ENCODE peak calls at places on chromosomes 3 and 15, in ten cellular contexts. One of them, this sample, is unnamed.

GRCh38 chr3:32660634-32661033 is 24.4 kb upstream of the CNOT10 start:
- DNase-seq in heart left ventricle: no peak
- DNase-seq in esophagus squamous epithelium: no peak
- DNase-seq in upper lobe of right lung: no peak
- DNase-seq in Calu3: no peak
- DNase-seq in heart right ventricle: no peak
- DNase-seq in neural progenitor cell: no peak
- DNase-seq in neural crest cell: no peak
- DNase-seq in brain microvascular endothelial cell: no peak
- DNase-seq in nephron progenitor cell: no peak
- DNase-seq in this sample: no peak

GRCh38 chr3:178950676-178951075 is 120.9 kb downstream of the ZMAT3 start:
- DNase-seq in heart left ventricle: no peak
- DNase-seq in esophagus squamous epithelium: no peak
- DNase-seq in upper lobe of right lung: no peak
- DNase-seq in Calu3: no peak
- DNase-seq in heart right ventricle: no peak
- DNase-seq in neural progenitor cell: no peak
- DNase-seq in neural crest cell: no peak
- DNase-seq in brain microvascular endothelial cell: peak
- DNase-seq in nephron progenitor cell: no peak
- DNase-seq in this sample: no peak

GRCh38 chr3:51711352-51712019 is 4.6 kb downstream of the GRM2 start:
- DNase-seq in heart left ventricle: no peak
- DNase-seq in esophagus squamous epithelium: no peak
- DNase-seq in upper lobe of right lung: peak
- DNase-seq in Calu3: no peak
- DNase-seq in heart right ventricle: no peak
- DNase-seq in neural progenitor cell: no peak
- DNase-seq in neural crest cell: no peak
- DNase-seq in brain microvascular endothelial cell: no peak
- DNase-seq in nephron progenitor cell: no peak
- DNase-seq in this sample: no peak

GRCh38 chr3:77601853-77602440 is 562.0 kb downstream of the ROBO2 start:
- DNase-seq in heart left ventricle: no peak
- DNase-seq in esophagus squamous epithelium: no peak
- DNase-seq in upper lobe of right lung: no peak
- DNase-seq in Calu3: no peak
- DNase-seq in heart right ventricle: no peak
- DNase-seq in neural progenitor cell: no peak
- DNase-seq in neural crest cell: no peak
- DNase-seq in brain microvascular endothelial cell: no peak
- DNase-seq in nephron progenitor cell: no peak
- DNase-seq in this sample: no peak

GRCh38 chr3:71227344-71227743 is 356.2 kb downstream of the FOXP1 start:
- DNase-seq in heart left ventricle: no peak
- DNase-seq in esophagus squamous epithelium: no peak
- DNase-seq in upper lobe of right lung: no peak
- DNase-seq in Calu3: no peak
- DNase-seq in heart right ventricle: no peak
- DNase-seq in neural progenitor cell: no peak
- DNase-seq in neural crest cell: no peak
- DNase-seq in brain microvascular endothelial cell: no peak
- DNase-seq in nephron progenitor cell: no peak
- DNase-seq in this sample: no peak

GRCh38 chr3:44995142-44995770 is 19.2 kb downstream of the EXOSC7 start:
- DNase-seq in heart left ventricle: peak
- DNase-seq in esophagus squamous epithelium: no peak
- DNase-seq in upper lobe of right lung: no peak
- DNase-seq in Calu3: peak
- DNase-seq in heart right ventricle: no peak
- DNase-seq in neural progenitor cell: no peak
- DNase-seq in neural crest cell: no peak
- DNase-seq in brain microvascular endothelial cell: peak
- DNase-seq in nephron progenitor cell: no peak
- DNase-seq in this sample: no peak

GRCh38 chr3:120640231-120640630 is 41.8 kb downstream of the HGD start:
- DNase-seq in heart left ventricle: no peak
- DNase-seq in esophagus squamous epithelium: no peak
- DNase-seq in upper lobe of right lung: no peak
- DNase-seq in Calu3: no peak
- DNase-seq in heart right ventricle: no peak
- DNase-seq in neural progenitor cell: no peak
- DNase-seq in neural crest cell: no peak
- DNase-seq in brain microvascular endothelial cell: no peak
- DNase-seq in nephron progenitor cell: no peak
- DNase-seq in this sample: no peak

GRCh38 chr15:100807028-100807427 is 72.6 kb upstream of the ALDH1A3 start:
- DNase-seq in heart left ventricle: no peak
- DNase-seq in esophagus squamous epithelium: no peak
- DNase-seq in upper lobe of right lung: no peak
- DNase-seq in Calu3: no peak
- DNase-seq in heart right ventricle: no peak
- DNase-seq in neural progenitor cell: no peak
- DNase-seq in neural crest cell: no peak
- DNase-seq in brain microvascular endothelial cell: no peak
- DNase-seq in nephron progenitor cell: no peak
- DNase-seq in this sample: no peak

GRCh38 chr15:41966920-41967465 is 5.4 kb downstream of the EHD4 start:
- DNase-seq in heart left ventricle: no peak
- DNase-seq in esophagus squamous epithelium: no peak
- DNase-seq in upper lobe of right lung: no peak
- DNase-seq in Calu3: no peak
- DNase-seq in heart right ventricle: no peak
- DNase-seq in neural progenitor cell: no peak
- DNase-seq in neural crest cell: no peak
- DNase-seq in brain microvascular endothelial cell: no peak
- DNase-seq in nephron progenitor cell: no peak
- DNase-seq in this sample: no peak

GRCh38 chr3:46021516-46021915 is 5.8 kb downstream of the XCR1 start:
- DNase-seq in heart left ventricle: no peak
- DNase-seq in esophagus squamous epithelium: no peak
- DNase-seq in upper lobe of right lung: no peak
- DNase-seq in Calu3: no peak
- DNase-seq in heart right ventricle: no peak
- DNase-seq in neural progenitor cell: no peak
- DNase-seq in neural crest cell: no peak
- DNase-seq in brain microvascular endothelial cell: no peak
- DNase-seq in nephron progenitor cell: no peak
- DNase-seq in this sample: no peak

GRCh38 chr3:16658004-16658932 is 53.0 kb upstream of the DAZL start:
- DNase-seq in heart left ventricle: no peak
- DNase-seq in esophagus squamous epithelium: no peak
- DNase-seq in upper lobe of right lung: no peak
- DNase-seq in Calu3: no peak
- DNase-seq in heart right ventricle: no peak
- DNase-seq in neural progenitor cell: peak
- DNase-seq in neural crest cell: peak
- DNase-seq in brain microvascular endothelial cell: no peak
- DNase-seq in nephron progenitor cell: no peak
- DNase-seq in this sample: no peak
- TF ChIP-seq CTCF in heart left ventricle: peak
- TF ChIP-seq CTCF in esophagus squamous epithelium: no peak
- TF ChIP-seq CTCF in upper lobe of right lung: no peak
- TF ChIP-seq CTCF in Calu3: no peak
- TF ChIP-seq CTCF in heart right ventricle: peak
- TF ChIP-seq CTCF in neural progenitor cell: peak
- TF ChIP-seq CTCF in neural crest cell: peak
- TF ChIP-seq CTCF in brain microvascular endothelial cell: peak
- TF ChIP-seq CTCF in nephron progenitor cell: no peak
- TF ChIP-seq CTCF in this sample: no peak

DNA sequence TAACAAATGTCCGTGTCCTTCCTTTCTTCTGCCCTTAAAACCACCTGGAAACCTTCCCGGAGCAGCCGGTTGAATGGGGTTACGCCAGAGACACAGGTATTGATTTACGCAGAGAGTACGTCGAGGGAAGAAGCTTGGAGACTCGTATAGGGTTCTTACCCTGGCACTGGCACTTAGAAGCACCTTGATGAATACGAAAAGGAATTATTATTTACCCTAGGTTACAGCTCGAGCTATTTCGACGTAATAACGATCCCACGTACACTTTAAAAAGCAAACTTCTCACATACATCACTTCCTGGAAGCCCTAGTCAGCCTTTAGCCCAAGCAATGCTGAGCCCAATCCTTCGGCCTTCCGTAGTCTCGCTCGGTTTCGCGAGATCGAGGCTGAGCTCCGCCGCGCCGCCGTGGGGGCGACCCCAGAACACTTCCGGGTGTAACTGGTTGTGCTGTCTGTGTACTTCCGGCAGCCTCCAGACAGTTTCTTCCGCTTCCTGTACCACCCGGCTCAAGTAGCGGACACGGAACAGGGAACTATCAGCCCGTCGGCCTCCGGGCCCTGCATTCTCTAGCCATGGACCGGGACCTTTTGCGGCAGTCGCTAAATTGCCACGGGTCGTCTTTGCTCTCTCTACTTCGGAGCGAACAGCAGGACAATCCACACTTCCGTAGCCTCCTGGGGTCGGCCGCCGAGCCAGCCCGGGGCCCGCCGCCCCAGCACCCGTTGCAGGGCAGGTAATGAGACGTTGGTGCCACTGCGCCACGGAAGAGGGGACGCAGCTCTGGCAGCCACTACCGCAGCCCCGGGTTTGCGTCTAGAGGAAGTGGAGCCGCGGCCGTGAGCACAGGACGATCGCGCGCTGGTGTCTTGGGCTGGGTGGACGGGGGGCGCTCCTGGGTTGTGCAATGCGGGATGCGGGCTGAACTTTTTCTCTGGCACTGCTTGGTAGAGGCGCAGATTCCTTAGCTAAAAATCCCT is at the start of gene TTC14:
- DNase-seq in heart left ventricle: peak
- DNase-seq in esophagus squamous epithelium: peak
- DNase-seq in upper lobe of right lung: peak
- DNase-seq in Calu3: peak
- DNase-seq in heart right ventricle: peak
- DNase-seq in neural progenitor cell: peak
- DNase-seq in neural crest cell: peak
- DNase-seq in brain microvascular endothelial cell: peak
- DNase-seq in nephron progenitor cell: peak
- DNase-seq in this sample: peak
- TF ChIP-seq CTCF in heart left ventricle: no peak
- TF ChIP-seq CTCF in esophagus squamous epithelium: no peak
- TF ChIP-seq CTCF in upper lobe of right lung: no peak
- TF ChIP-seq CTCF in Calu3: no peak
- TF ChIP-seq CTCF in heart right ventricle: no peak
- TF ChIP-seq CTCF in neural progenitor cell: peak
- TF ChIP-seq CTCF in neural crest cell: no peak
- TF ChIP-seq CTCF in brain microvascular endothelial cell: no peak
- TF ChIP-seq CTCF in nephron progenitor cell: no peak
- TF ChIP-seq CTCF in this sample: peak

GRCh38 chr15:69979783-69980182 is 117.9 kb downstream of the TLE3 start:
- DNase-seq in heart left ventricle: no peak
- DNase-seq in esophagus squamous epithelium: peak
- DNase-seq in upper lobe of right lung: no peak
- DNase-seq in Calu3: no peak
- DNase-seq in heart right ventricle: no peak
- DNase-seq in neural progenitor cell: no peak
- DNase-seq in neural crest cell: no peak
- DNase-seq in brain microvascular endothelial cell: no peak
- DNase-seq in nephron progenitor cell: no peak
- DNase-seq in this sample: peak

GRCh38 chr15:69982037-69982436 is 115.7 kb downstream of the TLE3 start:
- DNase-seq in heart left ventricle: no peak
- DNase-seq in esophagus squamous epithelium: no peak
- DNase-seq in upper lobe of right lung: no peak
- DNase-seq in Calu3: no peak
- DNase-seq in heart right ventricle: no peak
- DNase-seq in neural progenitor cell: no peak
- DNase-seq in neural crest cell: no peak
- DNase-seq in brain microvascular endothelial cell: no peak
- DNase-seq in nephron progenitor cell: no peak
- DNase-seq in this sample: no peak

GRCh38 chr15:69978603-69979002 is 119.1 kb downstream of the TLE3 start:
- DNase-seq in heart left ventricle: no peak
- DNase-seq in esophagus squamous epithelium: no peak
- DNase-seq in upper lobe of right lung: no peak
- DNase-seq in Calu3: no peak
- DNase-seq in heart right ventricle: no peak
- DNase-seq in neural progenitor cell: no peak
- DNase-seq in neural crest cell: no peak
- DNase-seq in brain microvascular endothelial cell: no peak
- DNase-seq in nephron progenitor cell: no peak
- DNase-seq in this sample: no peak

GRCh38 chr15:69980311-69981059 is 117.2 kb downstream of the TLE3 start:
- DNase-seq in heart left ventricle: no peak
- DNase-seq in esophagus squamous epithelium: no peak
- DNase-seq in upper lobe of right lung: no peak
- DNase-seq in Calu3: no peak
- DNase-seq in heart right ventricle: no peak
- DNase-seq in neural progenitor cell: no peak
- DNase-seq in neural crest cell: no peak
- DNase-seq in brain microvascular endothelial cell: no peak
- DNase-seq in nephron progenitor cell: no peak
- DNase-seq in this sample: no peak

GRCh38 chr15:69979269-69979668 is 118.4 kb downstream of the TLE3 start:
- DNase-seq in heart left ventricle: no peak
- DNase-seq in esophagus squamous epithelium: no peak
- DNase-seq in upper lobe of right lung: no peak
- DNase-seq in Calu3: peak
- DNase-seq in heart right ventricle: no peak
- DNase-seq in neural progenitor cell: peak
- DNase-seq in neural crest cell: no peak
- DNase-seq in brain microvascular endothelial cell: peak
- DNase-seq in nephron progenitor cell: no peak
- DNase-seq in this sample: peak
- TF ChIP-seq CTCF in heart left ventricle: no peak
- TF ChIP-seq CTCF in esophagus squamous epithelium: no peak
- TF ChIP-seq CTCF in upper lobe of right lung: no peak
- TF ChIP-seq CTCF in Calu3: no peak
- TF ChIP-seq CTCF in heart right ventricle: no peak
- TF ChIP-seq CTCF in neural progenitor cell: no peak
- TF ChIP-seq CTCF in neural crest cell: no peak
- TF ChIP-seq CTCF in brain microvascular endothelial cell: peak
- TF ChIP-seq CTCF in nephron progenitor cell: no peak
- TF ChIP-seq CTCF in this sample: peak

GRCh38 chr3:57112206-57112605 is 51.7 kb downstream of the SPATA12 start:
- DNase-seq in heart left ventricle: no peak
- DNase-seq in esophagus squamous epithelium: no peak
- DNase-seq in upper lobe of right lung: no peak
- DNase-seq in Calu3: peak
- DNase-seq in heart right ventricle: no peak
- DNase-seq in neural progenitor cell: peak
- DNase-seq in neural crest cell: no peak
- DNase-seq in brain microvascular endothelial cell: no peak
- DNase-seq in nephron progenitor cell: peak
- DNase-seq in this sample: peak
- TF ChIP-seq CTCF in heart left ventricle: peak
- TF ChIP-seq CTCF in esophagus squamous epithelium: no peak
- TF ChIP-seq CTCF in upper lobe of right lung: peak
- TF ChIP-seq CTCF in Calu3: no peak
- TF ChIP-seq CTCF in heart right ventricle: no peak
- TF ChIP-seq CTCF in neural progenitor cell: peak
- TF ChIP-seq CTCF in neural crest cell: peak
- TF ChIP-seq CTCF in brain microvascular endothelial cell: peak
- TF ChIP-seq CTCF in nephron progenitor cell: peak
- TF ChIP-seq CTCF in this sample: peak